ENCODE peak calls at places on chromosomes 16 and 17, in ten cellular contexts. R, L, G, C, Z, E, X, M, B and Q are unnamed samples.

GRCh38 chr16:6777624-6778023 is 555.0 kb upstream of the RBFOX1 start:
- DNase-seq in R (no peak), L (no peak), G (no peak), C (no peak), Z (no peak), E (no peak), X (no peak), M (no peak), B (no peak), Q (no peak)

GRCh38 chr16:87831421-87832136 is 37.7 kb downstream of the SLC7A5 start:
- DNase-seq in R (no peak), L (no peak), G (no peak), C (no peak), Z (no peak), E (no peak), X (no peak), M (no peak), B (no peak), Q (no peak)

GRCh38 chr17:43676471-43676870 is 14.7 kb upstream of the MEOX1 start:
- DNase-seq in R (no peak), L (peak; percentile 34), G (no peak), C (peak; percentile 29), Z (no peak), E (no peak), X (no peak), M (no peak), B (no peak), Q (no peak)

GRCh38 chr16:1265090-1265630 is 9.3 kb downstream of the TPSD1 start:
- DNase-seq in R (no peak), L (no peak), G (no peak), C (no peak), Z (no peak), E (no peak), X (no peak), M (no peak), B (no peak), Q (no peak)

GRCh38 chr17:16282522-16282921 is 65.5 kb downstream of the PIGL start:
- DNase-seq in R (no peak), L (no peak), G (no peak), C (peak; percentile 71), Z (peak; percentile 78), E (no peak), X (no peak), M (no peak), B (no peak), Q (no peak)

GRCh38 chr17:9274119-9274445 is 252.8 kb downstream of the NTN1 start:
- DNase-seq in R (no peak), L (no peak), G (no peak), C (no peak), Z (no peak), E (no peak), X (no peak), M (no peak), B (no peak), Q (no peak)

GRCh38 chr16:4028144-4028543 is 88.1 kb downstream of the ADCY9 start:
- DNase-seq in R (no peak), L (no peak), G (no peak), C (no peak), Z (no peak), E (no peak), X (no peak), M (no peak), B (no peak), Q (no peak)

GRCh38 chr17:8069587-8069860 is 18.0 kb downstream of the ALOX12B start:
- DNase-seq in R (no peak), L (no peak), G (no peak), C (no peak), Z (no peak), E (no peak), X (no peak), M (no peak), B (no peak), Q (no peak)

GRCh38 chr16:22071352-22071923 is 20.9 kb upstream of the VWA3A start:
- DNase-seq in R (no peak), L (no peak), G (no peak), C (peak; percentile 43), Z (peak; percentile 6), E (no peak), X (no peak), M (no peak), B (no peak), Q (no peak)

GRCh38 chr16:22075043-22075757 is 17.1 kb upstream of the VWA3A start:
- DNase-seq in R (no peak), L (no peak), G (no peak), C (no peak), Z (no peak), E (no peak), X (no peak), M (no peak), B (no peak), Q (no peak)

GRCh38 chr16:22073350-22073749 is 19.0 kb upstream of the VWA3A start:
- DNase-seq in R (no peak), L (no peak), G (no peak), C (peak; percentile 12), Z (peak; percentile 12), E (no peak), X (no peak), M (no peak), B (no peak), Q (no peak)

GRCh38 chr16:22075776-22076175 is 16.6 kb upstream of the VWA3A start:
- DNase-seq in R (no peak), L (no peak), G (no peak), C (no peak), Z (no peak), E (no peak), X (no peak), M (no peak), B (no peak), Q (no peak)

DNA sequence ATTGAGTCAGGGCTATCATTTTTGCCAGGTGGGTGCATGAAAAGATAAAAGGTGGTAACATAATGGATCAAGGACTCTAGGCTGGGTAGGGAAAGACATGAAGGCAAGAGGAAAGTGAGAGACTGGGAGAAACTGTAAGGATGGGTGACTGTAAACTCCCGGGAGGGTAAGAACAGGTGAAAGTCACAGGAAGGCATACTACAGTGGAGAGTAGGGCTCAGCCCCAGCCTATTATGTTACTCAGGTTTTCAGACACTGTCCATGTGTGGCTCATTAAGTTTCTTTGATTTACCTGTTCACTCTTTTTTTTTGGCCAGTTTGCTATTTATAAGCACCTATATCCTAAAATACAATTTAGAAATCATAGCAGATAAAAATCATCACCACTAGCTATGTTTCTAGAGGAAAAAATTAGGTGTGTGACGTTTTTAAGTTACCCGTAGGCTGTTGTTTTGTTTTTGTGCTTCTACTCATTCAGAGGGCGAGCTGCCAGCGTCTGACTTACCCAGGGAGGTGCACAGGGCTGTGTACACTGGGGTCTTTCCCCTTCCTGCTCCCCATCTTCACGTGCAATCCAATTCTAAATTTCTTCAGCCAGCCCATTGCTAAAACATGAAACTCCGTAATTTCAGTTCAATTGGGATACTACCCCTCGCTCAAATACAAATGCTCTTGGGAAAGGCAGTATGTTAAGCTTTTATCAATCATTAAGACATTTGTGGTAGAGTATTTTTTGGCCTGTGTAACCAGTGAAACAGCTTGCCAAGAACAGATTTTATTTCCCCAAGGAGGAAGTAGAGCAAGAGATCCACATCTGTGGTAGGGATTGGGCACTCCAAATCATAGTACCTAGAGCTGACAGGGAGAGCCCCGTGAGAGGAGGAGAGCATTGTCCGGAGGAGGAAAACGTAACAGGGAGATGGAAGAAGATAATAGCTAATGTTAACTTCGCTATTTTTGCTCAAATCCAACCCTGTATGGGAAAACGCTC is 21.7 kb upstream of the VWA3A start:
- DNase-seq in R (no peak), L (peak; percentile 35), G (peak; percentile 29), C (peak; percentile 58), Z (peak; percentile 63), E (no peak), X (peak; percentile 28), M (no peak), B (no peak), Q (no peak)
- H3K4me3 ChIP-seq in R (no peak overlapping the region), L (peak overlapping the region; percentile 4), G (no peak overlapping the region), C (peak overlapping the region; percentile 11), Z (no peak overlapping the region), E (no peak overlapping the region), X (peak overlapping the region; percentile 31), M (no peak overlapping the region), B (no peak overlapping the region), Q (no peak overlapping the region)

DNA sequence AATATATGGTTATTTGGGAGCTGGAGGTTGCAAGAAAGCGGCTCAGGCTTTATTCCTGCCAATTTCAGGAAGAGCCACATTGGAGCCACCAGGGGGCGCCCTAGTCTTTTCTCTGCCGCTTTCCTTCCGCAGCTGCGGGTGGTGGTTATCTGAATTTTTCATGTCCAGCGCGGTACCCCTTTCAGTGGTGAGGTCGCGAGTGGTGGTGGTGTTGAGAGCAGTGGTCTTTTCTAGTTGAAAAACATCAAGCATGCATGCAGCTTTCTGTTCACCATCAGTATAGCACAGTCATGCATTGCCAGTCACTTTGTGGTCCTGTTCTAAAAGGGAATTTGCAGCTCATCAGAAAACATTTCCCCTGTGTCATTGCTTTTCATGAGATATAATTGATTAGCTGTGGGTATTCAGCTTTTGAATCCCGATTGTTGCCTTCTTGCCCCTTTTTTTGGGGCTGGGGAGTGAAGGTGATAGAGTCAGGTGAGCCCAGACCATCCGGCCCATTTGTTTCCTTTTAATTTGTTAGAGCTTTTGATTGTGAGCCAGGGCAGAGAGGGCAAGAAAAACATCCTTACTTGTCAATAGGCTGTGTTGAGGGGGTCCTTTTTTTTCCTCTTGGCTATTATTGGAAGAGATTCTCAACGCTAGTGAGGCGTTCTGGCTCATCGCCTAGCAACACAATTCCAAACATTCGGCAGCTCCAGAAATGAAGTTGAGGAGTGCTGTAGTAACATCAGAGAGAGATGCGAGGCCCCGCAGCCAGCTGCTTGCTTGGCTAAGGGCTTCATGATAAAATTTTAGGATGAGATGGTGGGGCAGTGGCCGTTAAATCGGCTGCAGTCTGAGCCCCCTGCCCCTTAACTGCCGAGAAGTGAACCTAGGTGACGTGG is 119.0 kb downstream of the SNX29 start:
- DNase-seq in R (peak; percentile 50), L (peak; percentile 55), G (peak; percentile 84), C (peak; percentile 77), Z (peak; percentile 73), E (peak; percentile 51), X (peak; percentile 70), M (peak; percentile 52), B (no peak), Q (no peak)
- H3K4me3 ChIP-seq in R (no peak overlapping the region), L (no peak overlapping the region), G (no peak overlapping the region), C (no peak overlapping the region), Z (no peak overlapping the region), E (peak overlapping the region; percentile 68), X (peak overlapping the region; percentile 51), M (peak overlapping the region; percentile 31), B (no peak overlapping the region), Q (peak overlapping the region; percentile 23)

GRCh38 chr16:30533146-30533522 is 1.5 kb downstream of the ZNF747 start:
- DNase-seq in R (no peak), L (no peak), G (no peak), C (no peak), Z (no peak), E (no peak), X (no peak), M (no peak), B (no peak), Q (no peak)
- H3K4me3 ChIP-seq in R (no peak overlapping the region), L (no peak overlapping the region), G (no peak overlapping the region), C (no peak overlapping the region), Z (peak overlapping the region; percentile 48), E (no peak overlapping the region), X (peak overlapping the region; percentile 93), M (no peak overlapping the region), B (no peak overlapping the region), Q (peak overlapping the region; percentile 87)

GRCh38 chr17:3964203-3965122 is at the start of gene ATP2A3:
- DNase-seq in R (peak; percentile 69), L (no peak), G (no peak), C (no peak), Z (no peak), E (peak; percentile 68), X (peak; percentile 27), M (peak; percentile 59), B (no peak), Q (no peak)

GRCh38 chr17:3962217-3963069 is 1.8 kb downstream of the ATP2A3 start:
- DNase-seq in R (no peak), L (no peak), G (no peak), C (no peak), Z (no peak), E (no peak), X (no peak), M (no peak), B (no peak), Q (no peak)

GRCh38 chr17:3961564-3962047 is 2.6 kb downstream of the ATP2A3 start:
- DNase-seq in R (no peak), L (no peak), G (no peak), C (no peak), Z (no peak), E (peak; percentile 16), X (no peak), M (no peak), B (no peak), Q (no peak)

GRCh38 chr17:3965123-3965800 is 1.0 kb upstream of the ATP2A3 start:
- DNase-seq in R (peak; percentile 92), L (peak; percentile 31), G (no peak), C (peak; percentile 38), Z (peak; percentile 58), E (peak; percentile 68), X (peak; percentile 59), M (peak; percentile 37), B (peak; percentile 28), Q (peak; percentile 43)

DNA sequence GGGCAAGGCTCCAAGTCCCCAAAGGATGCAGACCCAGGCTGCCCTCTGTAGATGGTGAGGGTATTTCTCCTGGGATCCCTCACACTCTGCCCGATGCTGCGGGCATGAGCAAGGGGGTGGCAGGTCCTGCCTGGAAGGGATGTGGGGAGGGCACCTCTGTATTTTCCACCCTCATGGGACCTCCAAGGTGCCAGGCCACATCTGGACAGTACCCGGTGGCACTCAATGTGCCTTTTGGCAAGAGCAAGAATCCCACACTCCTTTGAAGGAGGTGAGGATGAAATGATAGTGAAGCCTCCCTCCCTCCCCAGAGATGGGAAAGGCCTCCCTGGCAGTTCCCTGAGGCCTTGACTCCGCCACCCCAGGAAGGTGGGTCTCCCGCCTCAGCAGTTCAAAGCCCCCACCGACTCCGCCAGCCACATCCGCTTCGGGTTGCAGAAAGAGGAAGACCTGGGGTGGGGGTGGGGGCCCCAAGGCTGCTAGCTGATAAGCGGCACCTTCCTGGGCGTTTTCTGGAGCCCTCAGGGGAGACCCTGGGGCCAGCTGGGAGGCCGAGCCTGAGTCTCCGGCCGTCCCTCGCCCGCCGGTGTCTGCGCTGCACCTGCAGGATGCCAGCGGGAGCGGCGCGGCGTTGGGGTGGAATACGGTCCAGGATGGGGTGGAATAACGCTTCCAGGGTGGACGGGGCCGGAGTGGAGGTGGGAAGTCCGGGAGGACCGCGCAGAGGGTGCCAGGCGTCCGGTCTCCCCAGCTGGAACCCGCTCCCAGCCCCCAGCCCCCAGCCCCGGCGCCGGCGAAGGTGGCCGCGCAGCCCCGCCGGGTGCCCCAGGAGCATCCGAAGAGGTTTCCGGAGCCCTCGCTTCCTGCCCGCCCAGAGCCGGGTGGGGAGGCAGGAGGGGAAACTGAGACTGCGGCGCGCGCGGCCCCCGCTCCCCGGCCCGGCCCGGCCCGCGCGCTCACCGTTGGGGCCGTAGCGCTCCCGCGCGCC is 729 bp downstream of the ATP2A3 start:
- DNase-seq in R (no peak), L (no peak), G (no peak), C (no peak), Z (no peak), E (peak; percentile 79), X (no peak), M (peak; percentile 38), B (no peak), Q (no peak)
- H3K4me3 ChIP-seq in R (peak overlapping the region; percentile 55), L (no peak overlapping the region), G (peak overlapping the region; percentile 29), C (no peak overlapping the region), Z (no peak overlapping the region), E (peak overlapping the region; percentile 80), X (peak overlapping the region; percentile 67), M (peak overlapping the region; percentile 62), B (peak overlapping the region; percentile 41), Q (peak overlapping the region; percentile 69)